ENCODE peak calls at places on chromosome 9, in four cellular contexts. K is H1, N is K562, T is SK-N-SH. C is an unnamed sample.

GRCh38 chr9:25427290-25427689 is 251.0 kb downstream of the TUSC1 start:
- DNase-seq in K (no peak), N (no peak), T (no peak), C (no peak)

GRCh38 chr9:123423036-123423640 is 67.1 kb downstream of the CRB2 start:
- DNase-seq in K (no peak), N (no peak), T (no peak), C (no peak)

GRCh38 chr9:137078701-137079400 is 1.5 kb downstream of the UAP1L1 start:
- DNase-seq in K (no peak), N (no peak), T (no peak), C (no peak)

GRCh38 chr9:21450733-21451394 is 10.6 kb downstream of the IFNA1 start:
- DNase-seq in K (no peak), N (no peak), T (no peak), C (no peak)

GRCh38 chr9:136117291-136118060 is 1.2 kb downstream of the TMEM250 start:
- DNase-seq in K (no peak), N (no peak), T (peak; percentile 59), C (no peak)

GRCh38 chr9:109311731-109312130 is 9.1 kb downstream of the EPB41L4B start:
- DNase-seq in K (no peak), N (no peak), T (peak; percentile 69), C (peak; percentile 46)

GRCh38 chr9:73081979-73082657 is 69.5 kb upstream of the ANXA1 start:
- DNase-seq in K (no peak), N (peak; percentile 16), T (peak; percentile 23), C (no peak)

GRCh38 chr9:135359764-135360163 is 119.8 kb upstream of the PPP1R26 start:
- DNase-seq in K (no peak), N (no peak), T (no peak), C (no peak)

GRCh38 chr9:6996061-6996854 is 238.5 kb downstream of the KDM4C start:
- DNase-seq in K (no peak), N (no peak), T (no peak), C (no peak)

GRCh38 chr9:652896-653295 is 188.6 kb upstream of the DMRT1 start:
- DNase-seq in K (no peak), N (no peak), T (no peak), C (no peak)

GRCh38 chr9:69115621-69116020 is 58.5 kb upstream of the TJP2 start:
- DNase-seq in K (no peak), N (no peak), T (no peak), C (no peak)

GRCh38 chr9:114929166-114929565 is 1.2 kb downstream of the TNFSF8 start:
- DNase-seq in K (no peak), N (no peak), T (no peak), C (no peak)

GRCh38 chr9:27528278-27528885 is 1.2 kb downstream of the MOB3B start:
- DNase-seq in K (peak; percentile 63), N (peak; percentile 43), T (no peak), C (peak; percentile 53)

GRCh38 chr9:92432350-92432749 is 8.1 kb upstream of the OMD start:
- DNase-seq in K (no peak), N (no peak), T (no peak), C (no peak)

GRCh38 chr9:114884787-114885452 is 45.5 kb downstream of the TNFSF8 start:
- DNase-seq in K (no peak), N (no peak), T (no peak), C (no peak)

GRCh38 chr9:136975624-136976023 is 1.7 kb upstream of the PTGDS start:
- DNase-seq in K (no peak), N (peak; percentile 52), T (no peak), C (no peak)

GRCh38 chr9:78187763-78188495 is 47.9 kb upstream of the CEP78 start:
- DNase-seq in K (no peak), N (no peak), T (no peak), C (no peak)

GRCh38 chr9:114418053-114418452 is 30.3 kb upstream of the AKNA start:
- DNase-seq in K (no peak), N (no peak), T (no peak), C (no peak)

GRCh38 chr9:91310037-91310436 is 51.7 kb downstream of the AUH start:
- DNase-seq in K (no peak), N (no peak), T (no peak), C (no peak)

GRCh38 chr9:134887686-134888602 is 7.3 kb downstream of the FCN2 start:
- DNase-seq in K (no peak), N (no peak), T (no peak), C (no peak)

GRCh38 chr9:105332471-105332870 is 88.0 kb downstream of the SLC44A1 start:
- DNase-seq in K (no peak), N (no peak), T (no peak), C (no peak)

GRCh38 chr9:89781838-89782237 is 177.0 kb downstream of the GADD45G start:
- DNase-seq in K (no peak), N (no peak), T (no peak), C (peak; percentile 17)
- TF ChIP-seq TAF1 in K (no peak), N (no peak), T (no peak), C (no peak)

GRCh38 chr9:94222870-94223269 is 36.2 kb upstream of the ZNF169 start:
- DNase-seq in K (no peak), N (no peak), T (no peak), C (no peak)
- TF ChIP-seq TAF1 in K (no peak), N (no peak), T (no peak), C (no peak)

GRCh38 chr9:98491231-98491651 is 217.5 kb downstream of the GABBR2 start:
- DNase-seq in K (no peak), N (no peak), T (no peak), C (no peak)

GRCh38 chr9:98491778-98492177 is 217.0 kb downstream of the GABBR2 start:
- DNase-seq in K (no peak), N (no peak), T (no peak), C (no peak)

GRCh38 chr9:98484218-98484617 is 224.5 kb downstream of the GABBR2 start:
- DNase-seq in K (no peak), N (no peak), T (no peak), C (no peak)

GRCh38 chr9:98485706-98486105 is 223.0 kb downstream of the GABBR2 start:
- DNase-seq in K (no peak), N (no peak), T (no peak), C (no peak)

DNA sequence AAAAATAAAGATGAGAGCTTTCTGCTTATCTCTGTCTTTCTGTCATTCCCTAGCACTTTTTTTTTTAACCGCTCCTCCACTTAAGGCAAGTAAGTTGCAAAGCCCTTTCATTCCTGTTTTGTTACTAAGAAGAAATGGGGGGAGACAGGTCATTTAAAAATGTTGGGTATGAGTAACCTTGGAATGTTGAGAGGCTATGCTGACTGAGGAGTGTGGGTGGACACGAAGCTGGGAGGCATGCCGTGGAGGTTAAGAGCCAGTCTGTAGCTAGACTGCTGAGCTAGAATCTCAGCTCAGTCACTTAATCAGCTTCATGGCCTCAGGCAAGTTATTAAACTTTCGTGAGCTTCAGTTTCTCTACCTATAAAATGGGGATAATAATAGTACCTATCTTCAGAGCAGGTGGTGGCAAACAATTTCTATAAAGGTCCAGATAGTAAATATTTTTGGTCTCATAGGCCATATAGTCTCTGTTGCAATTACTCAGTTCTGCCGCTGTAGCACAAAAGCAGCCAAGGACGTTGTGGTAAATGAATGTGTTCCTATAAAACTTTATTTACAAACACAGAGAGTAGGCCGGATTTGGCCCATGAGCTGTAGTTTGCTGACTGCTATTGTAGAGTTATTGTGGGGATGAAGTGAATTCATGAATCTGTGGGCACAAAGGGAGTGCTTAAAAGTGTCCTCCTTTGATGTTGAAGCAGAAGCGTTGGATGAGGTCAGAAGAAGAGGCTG is 220.0 kb downstream of the GABBR2 start:
- DNase-seq in K (peak; percentile 21), N (no peak), T (no peak), C (no peak)
- TF ChIP-seq TAF1 in K (no peak), N (no peak), T (no peak), C (no peak)

DNA sequence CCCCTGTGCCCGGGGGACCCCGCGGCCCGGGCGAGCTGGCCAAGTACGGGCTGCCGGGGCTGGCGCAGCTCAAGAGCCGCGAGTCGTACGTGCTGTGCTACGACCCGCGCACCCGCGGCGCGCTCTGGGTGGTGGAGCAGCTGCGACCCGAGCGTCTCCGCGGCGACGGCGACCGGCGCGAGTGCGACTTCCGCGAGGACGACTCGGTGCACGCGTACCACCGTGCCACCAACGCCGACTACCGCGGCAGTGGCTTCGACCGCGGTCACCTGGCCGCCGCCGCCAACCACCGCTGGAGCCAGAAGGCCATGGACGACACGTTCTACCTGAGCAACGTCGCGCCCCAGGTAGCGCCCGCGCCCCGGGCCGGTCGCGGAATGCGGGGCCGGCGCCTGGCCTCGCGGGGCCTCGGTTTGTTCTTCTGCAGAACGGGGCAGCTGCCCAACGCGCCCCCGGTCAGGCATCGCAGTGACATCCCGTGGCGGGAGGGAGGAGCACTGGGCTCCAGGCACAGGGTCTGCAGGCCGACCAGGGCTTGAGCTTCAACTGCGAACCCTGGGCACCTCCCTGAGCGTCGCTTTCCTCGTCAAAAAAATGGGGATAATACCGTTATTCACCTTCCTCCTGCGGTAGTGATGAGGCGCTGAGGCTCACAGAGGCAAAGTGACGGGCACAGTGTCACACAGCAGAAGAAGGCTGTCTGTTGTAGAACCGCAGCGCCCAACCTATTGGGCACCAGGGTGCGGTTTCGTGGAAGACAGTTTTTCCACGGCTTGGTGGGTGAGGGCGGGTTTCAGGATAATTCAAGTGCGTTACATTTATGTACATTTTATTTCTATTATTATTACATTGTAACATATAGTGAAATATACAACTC is 777 bp downstream of the ENDOG start:
- DNase-seq in K (no peak), N (no peak), T (peak; percentile 67), C (peak; percentile 54)
- TF ChIP-seq TAF1 in K (no peak), N (peak; percentile 1), T (no peak), C (no peak)

GRCh38 chr9:88230612-88231011 is 92.3 kb upstream of the SPATA31C2 start:
- DNase-seq in K (no peak), N (no peak), T (no peak), C (no peak)
- TF ChIP-seq TAF1 in K (no peak), N (no peak), T (no peak), C (no peak)

DNA sequence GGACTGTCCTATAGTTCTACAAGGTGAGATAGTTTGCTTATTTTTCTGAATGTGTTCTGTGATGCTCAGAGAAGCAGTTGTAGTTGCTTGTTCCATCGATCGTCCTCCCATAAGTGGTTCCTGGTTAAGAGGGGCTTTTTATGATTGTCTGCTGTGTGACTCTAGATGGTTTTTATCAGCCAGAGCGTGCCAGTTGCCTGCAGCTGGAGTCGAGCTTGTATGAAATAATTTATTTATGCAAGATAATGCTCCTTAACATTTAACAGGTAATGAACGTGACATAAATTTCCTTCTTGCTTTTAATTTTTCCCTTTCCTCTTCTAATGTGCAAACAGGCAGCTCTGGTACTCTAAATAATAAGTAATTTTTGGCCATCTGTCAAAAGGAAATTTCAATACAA is 84.4 kb downstream of the TLE4 start:
- DNase-seq in K (no peak), N (no peak), T (peak; percentile 54), C (no peak)
- TF ChIP-seq TAF1 in K (no peak), N (no peak), T (no peak), C (no peak)

GRCh38 chr9:119273984-119274665 is 95.1 kb downstream of the BRINP1 start:
- DNase-seq in K (no peak), N (no peak), T (no peak), C (no peak)
- TF ChIP-seq TAF1 in K (no peak), N (no peak), T (no peak), C (no peak)

C was measured in GM12891.